ENCODE peak calls at places on chromosomes 4 and X, in ten cellular contexts. E is NB4; P is lower lobe of right lung; V is CD4-positive, alpha-beta T cell; C is right lobe of liver; Q is kidney epithelial cell; A is heart left ventricle; H is SK-N-SH; Z is brain microvascular endothelial cell; J is left ventricle myocardium inferior. F is an unnamed sample.

GRCh38 chr4:39977489-39978377 is at the start of gene PDS5A:
- DNase-seq in A (peak), C (peak), V (peak), Q (no peak), J (peak), E (peak), Z (peak), H (peak), P (peak), F (peak)

GRCh38 chrX:99142745-99143144 is 1267.3 kb downstream of the PCDH19 start:
- DNase-seq in E (no peak), J (no peak), Z (no peak), A (no peak), V (no peak), P (no peak), H (no peak), C (no peak), Q (no peak), F (no peak)

GRCh38 chr4:19381068-19381467 is 870.6 kb upstream of the SLIT2 start:
- DNase-seq in A (no peak), Q (no peak), P (no peak), Z (no peak), H (no peak), V (no peak), C (no peak), E (no peak), J (no peak), F (no peak)

GRCh38 chr4:10161840-10162239 is 45.2 kb upstream of the WDR1 start:
- DNase-seq in C (no peak), Z (no peak), J (no peak), E (no peak), A (no peak), V (peak), P (no peak), H (no peak), Q (no peak), F (peak)

GRCh38 chr4:76526585-76526990 is 91.6 kb downstream of the SHROOM3 start:
- DNase-seq in J (no peak), V (no peak), Q (peak), P (no peak), C (peak), H (no peak), A (no peak), Z (no peak), E (no peak), F (no peak)

GRCh38 chrX:37644381-37645305 is 40.9 kb upstream of the XK start:
- DNase-seq in Z (no peak), E (no peak), P (no peak), V (no peak), A (no peak), H (no peak), J (no peak), C (no peak), Q (no peak), F (no peak)

GRCh38 chrX:17812763-17813162 is 48.3 kb downstream of the RAI2 start:
- DNase-seq in E (peak), J (no peak), H (peak), P (no peak), V (no peak), C (no peak), Q (no peak), Z (no peak), A (no peak), F (peak)

GRCh38 chrX:1584237-1585011 is 7.0 kb upstream of the AKAP17A start:
- DNase-seq in Z (no peak), P (no peak), V (no peak), Q (no peak), A (no peak), C (peak), J (no peak), E (no peak), H (no peak), F (no peak)

GRCh38 chrX:41177297-41177696 is 92.1 kb downstream of the USP9X start:
- DNase-seq in V (no peak), E (no peak), C (no peak), A (no peak), Q (no peak), Z (no peak), H (no peak), J (no peak), P (no peak), F (no peak)

GRCh38 chr4:80005863-80006262 is 67.2 kb downstream of the ANTXR2 start:
- DNase-seq in Z (no peak), C (no peak), V (no peak), P (no peak), Q (no peak), A (no peak), E (no peak), H (no peak), J (no peak), F (peak)

GRCh38 chr4:108045687-108046024 is 56.0 kb downstream of the HADH start:
- DNase-seq in V (no peak), C (no peak), Z (no peak), P (peak), E (no peak), Q (no peak), H (no peak), J (no peak), A (peak), F (peak)

GRCh38 chrX:84475596-84475995 is 26.7 kb downstream of the HDX start:
- DNase-seq in C (no peak), A (no peak), H (peak), J (no peak), P (no peak), E (no peak), Z (no peak), V (no peak), Q (no peak), F (no peak)

GRCh38 chrX:121733514-121733913 is 686.1 kb downstream of the GLUD2 start:
- DNase-seq in C (no peak), V (no peak), Z (no peak), P (no peak), A (no peak), Q (no peak), J (no peak), E (no peak), H (no peak), F (no peak)

GRCh38 chr4:4726051-4726450 is 133.4 kb upstream of the MSX1 start:
- DNase-seq in H (no peak), Q (no peak), A (no peak), Z (no peak), P (no peak), C (no peak), E (peak), J (no peak), V (no peak), F (no peak)
- TF ChIP-seq CTCF in H (peak), Q (peak), A (no peak), Z (peak), P (no peak), C (no peak), E (peak), J (no peak), V (no peak), F (peak)

GRCh38 chrX:119147486-119147885 is 19.9 kb upstream of the KIAA1210 start:
- DNase-seq in A (no peak), E (no peak), Z (no peak), J (no peak), V (no peak), C (peak), H (no peak), Q (no peak), P (no peak), F (no peak)

GRCh38 chrX:119150163-119151135 is 22.8 kb upstream of the KIAA1210 start:
- DNase-seq in Z (no peak), H (no peak), P (no peak), C (no peak), E (no peak), Q (no peak), V (no peak), A (no peak), J (peak), F (no peak)

GRCh38 chrX:119145241-119145653 is 17.6 kb upstream of the KIAA1210 start:
- DNase-seq in E (peak), C (peak), J (no peak), P (no peak), A (no peak), H (no peak), Q (no peak), Z (no peak), V (no peak), F (peak)
- TF ChIP-seq CTCF in E (peak), C (peak), J (peak), P (no peak), A (peak), H (peak), Q (peak), Z (peak), V (no peak), F (no peak)

GRCh38 chr4:154741877-154742851 is 1.6 kb upstream of the LRAT start:
- DNase-seq in A (no peak), Z (no peak), Q (no peak), V (no peak), E (no peak), H (peak), P (no peak), J (no peak), C (no peak), F (peak)

GRCh38 chr4:154744341-154744948 is 645 bp downstream of the LRAT start:
- DNase-seq in H (no peak), A (no peak), P (no peak), Q (no peak), V (no peak), J (no peak), E (no peak), C (no peak), Z (no peak), F (no peak)

GRCh38 chr4:154740462-154740861 is 3.3 kb upstream of the LRAT start:
- DNase-seq in J (no peak), A (no peak), E (no peak), H (no peak), Q (no peak), Z (no peak), V (no peak), C (no peak), P (no peak), F (no peak)

GRCh38 chr4:154741131-154741530 is 2.7 kb upstream of the LRAT start:
- DNase-seq in A (no peak), Z (no peak), H (no peak), V (no peak), E (no peak), J (no peak), P (no peak), C (no peak), Q (no peak), F (no peak)

GRCh38 chr4:154743683-154744340 is at the start of gene LRAT:
- DNase-seq in A (peak), J (peak), E (no peak), Q (no peak), V (peak), Z (no peak), C (peak), P (peak), H (peak), F (peak)
- TF ChIP-seq CTCF in A (no peak), J (no peak), E (no peak), Q (no peak), V (no peak), Z (no peak), C (no peak), P (peak), H (no peak), F (no peak)

GRCh38 chr4:75142850-75143249 is 209.9 kb downstream of the PARM1 start:
- DNase-seq in C (no peak), P (no peak), Z (peak), V (no peak), A (no peak), Q (no peak), E (no peak), J (no peak), H (no peak), F (no peak)
- TF ChIP-seq CTCF in C (no peak), P (no peak), Z (no peak), V (no peak), A (no peak), Q (no peak), E (no peak), J (no peak), H (no peak), F (no peak)

DNA sequence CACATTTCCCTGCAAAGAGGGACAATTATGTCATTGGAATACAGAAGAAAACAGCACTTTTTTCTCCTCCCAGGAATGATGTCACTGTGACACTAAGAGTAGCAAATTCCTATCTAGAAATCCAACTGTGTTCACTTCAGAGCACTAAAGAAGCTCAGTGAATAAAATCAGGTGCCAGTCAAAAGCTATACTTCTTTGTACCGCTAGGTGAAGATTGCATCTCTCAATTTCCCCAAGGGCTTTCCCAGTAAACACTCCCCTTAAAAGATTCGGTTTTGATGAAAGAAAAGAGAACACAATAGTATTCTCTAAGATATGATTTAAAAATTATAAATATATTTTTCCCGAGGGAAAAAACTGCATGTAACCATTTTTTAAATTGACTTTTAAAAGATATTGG is 104.7 kb upstream of the MID1 start:
- DNase-seq in H (peak), P (no peak), V (no peak), Q (no peak), C (no peak), A (no peak), J (no peak), Z (no peak), E (peak), F (no peak)
- TF ChIP-seq CTCF in H (peak), P (no peak), V (no peak), Q (no peak), C (peak), A (no peak), J (peak), Z (peak), E (peak), F (no peak)

GRCh38 chr4:183362916-183363542 is 40.8 kb upstream of the CLDN24 start:
- DNase-seq in C (no peak), A (no peak), Z (peak), Q (no peak), P (no peak), E (no peak), V (no peak), J (no peak), H (no peak), F (no peak)
- TF ChIP-seq CTCF in C (no peak), A (no peak), Z (peak), Q (peak), P (no peak), E (no peak), V (no peak), J (no peak), H (no peak), F (no peak)

DNA sequence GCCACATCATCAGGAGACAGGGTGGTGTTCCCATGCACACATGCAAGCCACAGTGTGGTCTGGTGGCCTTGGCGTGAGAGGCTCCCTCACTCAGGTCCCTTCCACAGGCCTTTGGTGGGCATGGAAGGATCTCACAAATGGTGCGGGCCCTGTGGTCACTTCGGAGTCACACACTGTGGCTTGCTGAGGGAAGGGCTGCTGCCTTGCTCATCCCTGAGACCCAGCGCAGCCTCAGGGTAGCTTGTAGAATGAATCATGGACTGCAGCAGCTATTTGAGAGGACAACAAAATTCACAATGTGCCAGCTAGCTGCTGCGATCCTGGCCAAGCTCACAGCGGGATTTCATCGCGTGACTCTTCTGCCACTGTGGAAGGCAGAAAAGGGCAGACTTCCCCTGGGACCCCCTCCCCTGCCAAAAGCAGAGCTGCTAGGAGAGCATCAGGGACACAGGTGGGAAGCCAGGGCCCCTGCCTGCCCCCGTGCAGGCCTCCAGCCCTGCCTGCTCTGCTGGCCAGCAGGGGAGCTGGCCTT is 106.4 kb downstream of the ABLIM2 start:
- DNase-seq in Q (no peak), A (no peak), E (no peak), Z (no peak), J (no peak), P (no peak), H (no peak), C (no peak), V (no peak), F (no peak)
- TF ChIP-seq CTCF in Q (no peak), A (no peak), E (no peak), Z (no peak), J (no peak), P (no peak), H (no peak), C (no peak), V (no peak), F (no peak)

GRCh38 chrX:74800062-74800461 is 125.2 kb downstream of the NEXMIF start:
- DNase-seq in C (no peak), H (no peak), P (no peak), Q (no peak), A (no peak), J (no peak), E (no peak), V (no peak), Z (no peak), F (no peak)

DNA sequence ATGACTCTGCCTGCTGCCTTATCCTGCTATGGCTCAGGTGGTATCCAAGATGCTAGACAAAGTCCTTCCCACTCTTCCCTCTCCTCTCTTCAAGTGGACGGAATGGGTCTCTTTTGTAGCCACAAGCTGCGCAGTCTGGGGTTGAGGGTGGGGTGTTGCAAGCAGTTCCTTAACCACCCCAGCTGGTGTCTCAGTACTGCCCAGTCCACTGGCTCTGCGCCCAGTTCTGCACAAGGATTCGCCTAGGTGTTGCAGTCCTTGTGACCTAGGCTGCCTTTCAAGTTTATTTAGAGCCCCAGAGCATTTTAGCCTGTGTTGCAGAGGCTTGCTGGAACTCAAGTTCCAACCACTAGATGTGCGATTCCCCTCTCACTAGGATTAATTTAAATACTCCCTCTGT is 120.7 kb downstream of the NEXMIF start:
- DNase-seq in E (no peak), Q (no peak), J (no peak), A (no peak), Z (no peak), P (no peak), C (no peak), H (no peak), V (no peak), F (no peak)
- TF ChIP-seq CTCF in E (no peak), Q (no peak), J (no peak), A (no peak), Z (no peak), P (no peak), C (no peak), H (no peak), V (no peak), F (no peak)